ENCODE peak calls at places on chromosomes 16 and 17, in eight cellular contexts. One of them, this sample, is unnamed.

GRCh38 chr16:1297413-1297773 is 12.0 kb upstream of the UBE2I start:
- DNase-seq in T-helper 2 cell: no peak
- DNase-seq in stimulated activated CD8-positive, alpha-beta memory T cell treated with anti-CD3 and anti-CD28 coated beads, Interleukin-7, amount 100 ng/mL, for 1 hour: no peak
- DNase-seq in uterus: no peak
- DNase-seq in HS-5: no peak
- DNase-seq in GM10248: no peak
- DNase-seq in RKO: no peak
- DNase-seq in DMS79: no peak
- DNase-seq in this sample: no peak

GRCh38 chr17:35801583-35802224 is 6.3 kb upstream of the MMP28 start:
- DNase-seq in GM10248: no peak
- DNase-seq in DMS79: no peak
- DNase-seq in uterus: peak; percentile 88
- DNase-seq in stimulated activated CD8-positive, alpha-beta memory T cell treated with anti-CD3 and anti-CD28 coated beads, Interleukin-7, amount 100 ng/mL, for 1 hour: no peak
- DNase-seq in T-helper 2 cell: no peak
- DNase-seq in RKO: no peak
- DNase-seq in HS-5: no peak
- DNase-seq in this sample: no peak

GRCh38 chr16:72939247-72939646 is 108.7 kb downstream of the ZFHX3 start:
- DNase-seq in uterus: peak; percentile 54
- DNase-seq in GM10248: no peak
- DNase-seq in HS-5: no peak
- DNase-seq in stimulated activated CD8-positive, alpha-beta memory T cell treated with anti-CD3 and anti-CD28 coated beads, Interleukin-7, amount 100 ng/mL, for 1 hour: no peak
- DNase-seq in RKO: no peak
- DNase-seq in DMS79: no peak
- DNase-seq in T-helper 2 cell: no peak
- DNase-seq in this sample: no peak

GRCh38 chr17:7889166-7889584 is 586 bp downstream of the CHD3 start:
- DNase-seq in DMS79: peak; percentile 95
- DNase-seq in uterus: peak; percentile 95
- DNase-seq in stimulated activated CD8-positive, alpha-beta memory T cell treated with anti-CD3 and anti-CD28 coated beads, Interleukin-7, amount 100 ng/mL, for 1 hour: no peak
- DNase-seq in RKO: peak; percentile 53
- DNase-seq in HS-5: peak; percentile 51
- DNase-seq in T-helper 2 cell: no peak
- DNase-seq in GM10248: no peak
- DNase-seq in this sample: no peak

GRCh38 chr16:57066625-57067024 is 25.8 kb upstream of the CPNE2 start:
- DNase-seq in stimulated activated CD8-positive, alpha-beta memory T cell treated with anti-CD3 and anti-CD28 coated beads, Interleukin-7, amount 100 ng/mL, for 1 hour: no peak
- DNase-seq in uterus: no peak
- DNase-seq in GM10248: peak; percentile 62
- DNase-seq in T-helper 2 cell: no peak
- DNase-seq in DMS79: no peak
- DNase-seq in RKO: no peak
- DNase-seq in HS-5: no peak
- DNase-seq in this sample: no peak

GRCh38 chr16:69703638-69704037 is 22.7 kb downstream of the NQO1 start:
- DNase-seq in stimulated activated CD8-positive, alpha-beta memory T cell treated with anti-CD3 and anti-CD28 coated beads, Interleukin-7, amount 100 ng/mL, for 1 hour: no peak
- DNase-seq in T-helper 2 cell: no peak
- DNase-seq in uterus: no peak
- DNase-seq in HS-5: no peak
- DNase-seq in RKO: no peak
- DNase-seq in DMS79: no peak
- DNase-seq in GM10248: no peak
- DNase-seq in this sample: no peak

GRCh38 chr16:76277099-76278030 is at the start of gene CNTNAP4:
- DNase-seq in uterus: no peak
- DNase-seq in RKO: no peak
- DNase-seq in DMS79: no peak
- DNase-seq in GM10248: no peak
- DNase-seq in T-helper 2 cell: no peak
- DNase-seq in HS-5: no peak
- DNase-seq in stimulated activated CD8-positive, alpha-beta memory T cell treated with anti-CD3 and anti-CD28 coated beads, Interleukin-7, amount 100 ng/mL, for 1 hour: no peak
- DNase-seq in this sample: no peak

GRCh38 chr16:72537684-72538083 is 365.7 kb upstream of the PMFBP1 start:
- DNase-seq in uterus: no peak
- DNase-seq in DMS79: no peak
- DNase-seq in GM10248: no peak
- DNase-seq in RKO: peak; percentile 38
- DNase-seq in HS-5: peak; percentile 64
- DNase-seq in T-helper 2 cell: no peak
- DNase-seq in stimulated activated CD8-positive, alpha-beta memory T cell treated with anti-CD3 and anti-CD28 coated beads, Interleukin-7, amount 100 ng/mL, for 1 hour: no peak
- DNase-seq in this sample: no peak

GRCh38 chr16:68676113-68676860 is 31.2 kb downstream of the CDH3 start:
- DNase-seq in RKO: no peak
- DNase-seq in DMS79: no peak
- DNase-seq in stimulated activated CD8-positive, alpha-beta memory T cell treated with anti-CD3 and anti-CD28 coated beads, Interleukin-7, amount 100 ng/mL, for 1 hour: no peak
- DNase-seq in GM10248: no peak
- DNase-seq in HS-5: no peak
- DNase-seq in uterus: no peak
- DNase-seq in T-helper 2 cell: no peak
- DNase-seq in this sample: no peak